ENCODE peak calls at places on chromosomes 3 and 15, in nine cellular contexts. B is left ventricle myocardium inferior, K is IMR-90, R is Caco-2, P is neural crest cell, A is heart right ventricle, N is bronchial epithelial cell, X is A549, M is neural progenitor cell. W is an unnamed sample.

GRCh38 chr3:13894812-13895154 is 14.9 kb upstream of the WNT7A start:
- DNase-seq in B (no peak), K (no peak), R (no peak), P (no peak), A (no peak), N (no peak), X (no peak), M (no peak), W (no peak)

GRCh38 chr15:58433597-58434333 is 2.0 kb downstream of the LIPC start:
- DNase-seq in B (no peak), K (no peak), R (no peak), P (no peak), A (no peak), N (no peak), X (no peak), M (peak; percentile 21), W (no peak)

GRCh38 chr3:186775999-186776398 is 7.4 kb upstream of the EIF4A2 start:
- DNase-seq in B (no peak), K (no peak), R (no peak), P (no peak), A (no peak), N (no peak), X (no peak), M (peak; percentile 20), W (no peak)

GRCh38 chr3:145820175-145820574 is 340.8 kb downstream of the PLOD2 start:
- DNase-seq in B (no peak), K (no peak), R (no peak), P (no peak), A (no peak), N (no peak), X (no peak), M (no peak), W (no peak)

GRCh38 chr3:101725192-101725889 is 927 bp downstream of the CEP97 start:
- DNase-seq in B (peak; percentile 19), K (peak; percentile 5), R (peak; percentile 15), P (no peak), A (peak; percentile 22), N (no peak), X (peak; percentile 8), M (peak; percentile 61), W (peak; percentile 22)

GRCh38 chr15:83206971-83207621 is 527 bp downstream of the HDGFL3 start:
- DNase-seq in B (peak; percentile 40), K (no peak), R (peak; percentile 48), P (peak; percentile 51), A (peak; percentile 51), N (no peak), X (peak; percentile 58), M (peak; percentile 72), W (peak; percentile 46)

GRCh38 chr3:108546249-108546648 is 35.9 kb upstream of the MYH15 start:
- DNase-seq in B (no peak), K (peak; percentile 4), R (no peak), P (no peak), A (no peak), N (no peak), X (no peak), M (no peak), W (peak; percentile 31)

GRCh38 chr3:16084887-16085286 is 89.6 kb upstream of the GALNT15 start:
- DNase-seq in B (no peak), K (peak; percentile 70), R (no peak), P (no peak), A (no peak), N (peak; percentile 20), X (no peak), M (no peak), W (peak; percentile 95)

GRCh38 chr3:151377768-151378385 is 6.7 kb downstream of the P2RY12 start:
- DNase-seq in B (no peak), K (no peak), R (no peak), P (no peak), A (no peak), N (no peak), X (no peak), M (no peak), W (no peak)

GRCh38 chr3:151382671-151383070 is 1.9 kb downstream of the P2RY12 start:
- DNase-seq in B (no peak), K (no peak), R (no peak), P (no peak), A (no peak), N (no peak), X (no peak), M (no peak), W (no peak)

GRCh38 chr3:151383111-151383510 is 1.4 kb downstream of the P2RY12 start:
- DNase-seq in B (no peak), K (no peak), R (no peak), P (no peak), A (no peak), N (no peak), X (no peak), M (no peak), W (no peak)

GRCh38 chr3:151383956-151384355 is 597 bp downstream of the P2RY12 start:
- DNase-seq in B (no peak), K (no peak), R (no peak), P (no peak), A (no peak), N (no peak), X (no peak), M (no peak), W (peak; percentile 14)

GRCh38 chr3:151379083-151379734 is 5.3 kb downstream of the P2RY12 start:
- DNase-seq in B (no peak), K (no peak), R (peak; percentile 50), P (peak; percentile 55), A (peak; percentile 16), N (peak; percentile 26), X (peak; percentile 15), M (peak; percentile 65), W (peak; percentile 26)
- TF ChIP-seq CTCF in B (peak; percentile 52), K (peak; percentile 50), R (peak; percentile 85), P (peak; percentile 74), A (peak; percentile 52), N (peak; percentile 68), X (peak; percentile 56), M (peak; percentile 85), W (peak; percentile 79)

DNA sequence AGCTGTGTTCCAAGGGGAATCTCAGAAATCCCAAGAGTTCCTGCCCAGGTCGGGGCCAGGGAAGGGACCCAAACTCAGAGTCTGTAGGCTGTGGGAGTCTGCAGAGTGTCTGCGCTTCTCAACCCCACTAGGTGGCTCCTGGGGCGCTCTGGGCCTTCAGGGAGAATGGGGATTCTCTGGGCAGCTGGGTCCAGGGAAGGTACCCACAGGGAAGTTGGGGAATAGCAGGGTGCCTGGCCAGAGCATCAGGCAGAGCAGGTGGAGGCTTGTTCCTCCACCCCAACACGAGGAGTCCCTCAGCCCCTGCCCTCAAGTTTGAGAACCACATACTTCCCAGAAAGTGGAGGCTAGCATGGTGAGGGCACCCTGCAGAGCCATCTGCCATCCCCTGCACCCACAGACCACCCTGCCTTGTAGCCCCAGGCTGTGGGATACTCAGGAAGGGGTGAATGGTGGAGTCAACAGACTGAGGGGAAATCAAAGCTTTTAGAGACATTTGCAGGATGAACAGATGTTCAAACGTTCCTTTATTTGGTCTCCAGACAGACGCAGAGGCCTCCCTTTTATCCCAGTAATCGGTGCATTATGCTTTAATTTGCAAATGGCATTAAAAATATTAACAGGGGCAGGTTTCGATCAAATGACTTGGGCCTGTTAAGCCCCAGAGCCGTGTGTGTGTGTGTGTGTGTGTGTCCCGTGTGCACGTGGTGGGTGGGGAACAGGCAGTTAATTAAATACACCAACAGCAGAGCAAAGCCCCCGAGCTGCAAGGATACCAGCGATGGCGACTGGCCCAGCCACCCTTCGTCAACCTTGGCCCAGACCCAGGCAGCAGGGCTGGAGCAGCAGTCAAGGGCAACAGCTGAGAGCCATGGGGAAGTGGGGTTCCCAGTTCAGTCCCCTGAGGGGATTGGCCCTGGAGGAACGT is 57.7 kb downstream of the DNAJB8 start:
- DNase-seq in B (peak; percentile 43), K (no peak), R (peak; percentile 26), P (no peak), A (peak; percentile 48), N (no peak), X (no peak), M (no peak), W (no peak)
- TF ChIP-seq CTCF in B (no peak), K (peak; percentile 3), R (peak; percentile 39), P (no peak), A (no peak), N (no peak), X (no peak), M (peak; percentile 33), W (no peak)

GRCh38 chr3:11776346-11776745 is 70.3 kb downstream of the TAMM41 start:
- DNase-seq in B (no peak), K (no peak), R (no peak), P (no peak), A (no peak), N (peak; percentile 40), X (no peak), M (no peak), W (no peak)

GRCh38 chr3:11775493-11775892 is 71.2 kb downstream of the TAMM41 start:
- DNase-seq in B (no peak), K (no peak), R (no peak), P (no peak), A (no peak), N (no peak), X (no peak), M (no peak), W (no peak)

GRCh38 chr3:11778248-11778647 is 68.4 kb downstream of the TAMM41 start:
- DNase-seq in B (no peak), K (no peak), R (no peak), P (no peak), A (no peak), N (no peak), X (no peak), M (no peak), W (no peak)

GRCh38 chr3:11770477-11771381 is 76.0 kb downstream of the TAMM41 start:
- DNase-seq in B (peak; percentile 29), K (peak; percentile 87), R (peak; percentile 89), P (peak; percentile 29), A (no peak), N (peak; percentile 99), X (peak; percentile 51), M (peak; percentile 85), W (peak; percentile 90)

DNA sequence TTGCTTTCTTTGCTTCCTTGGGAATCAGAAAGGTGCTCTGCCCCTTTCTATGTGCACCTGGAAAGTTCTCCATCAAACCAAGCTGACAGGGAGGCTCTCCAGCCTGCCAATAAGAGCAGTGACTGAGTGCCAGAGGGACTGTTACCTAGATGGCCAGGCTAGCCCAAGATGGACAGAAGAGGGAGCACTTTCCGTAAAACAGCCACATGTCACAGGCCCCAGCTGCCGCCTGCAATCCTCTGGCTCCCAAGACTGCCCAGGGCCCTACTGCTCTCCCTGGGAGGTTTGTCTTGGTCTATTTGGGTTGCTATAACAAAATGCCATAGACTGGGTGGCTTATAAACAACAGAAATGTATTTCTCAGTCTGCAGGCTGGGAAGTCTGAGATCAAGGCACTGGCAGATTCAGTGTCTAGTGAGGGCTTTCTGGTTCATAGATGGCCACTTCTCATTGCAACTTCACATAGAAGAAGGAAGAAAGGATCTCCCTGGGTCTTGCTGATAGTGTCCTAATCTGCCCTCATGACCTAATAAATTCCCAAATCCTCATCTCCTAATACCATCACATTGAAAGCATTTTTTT is 72.3 kb downstream of the TAMM41 start:
- DNase-seq in B (no peak), K (peak; percentile 45), R (peak; percentile 65), P (peak; percentile 28), A (no peak), N (peak; percentile 70), X (peak; percentile 74), M (peak; percentile 79), W (peak; percentile 61)
- TF ChIP-seq CTCF in B (peak; percentile 47), K (peak; percentile 50), R (peak; percentile 65), P (peak; percentile 65), A (peak; percentile 41), N (peak; percentile 78), X (peak; percentile 36), M (peak; percentile 74), W (peak; percentile 61)

DNA sequence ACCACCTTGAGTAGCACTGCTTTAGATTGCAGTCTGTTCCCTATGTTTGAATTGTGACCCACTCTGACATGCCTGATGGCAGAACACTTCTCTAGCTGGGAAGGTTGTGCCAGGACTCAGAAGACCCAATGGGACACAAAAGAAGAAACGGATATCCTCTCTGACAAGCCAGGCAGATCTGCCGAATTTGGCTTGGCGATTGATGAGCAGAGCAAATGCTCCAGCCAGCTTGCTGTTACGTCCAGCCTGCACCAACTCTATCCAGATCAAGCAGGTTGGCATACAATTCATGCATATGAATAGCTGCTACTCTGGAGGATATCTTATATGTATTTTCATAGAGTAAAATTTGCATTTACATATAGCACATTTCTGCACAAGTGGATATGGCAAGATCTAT is 102.9 kb downstream of the PEX5L start:
- DNase-seq in B (no peak), K (no peak), R (no peak), P (no peak), A (no peak), N (no peak), X (no peak), M (no peak), W (no peak)
- TF ChIP-seq CTCF in B (no peak), K (no peak), R (no peak), P (no peak), A (no peak), N (no peak), X (no peak), M (no peak), W (no peak)

W was measured in cardiac fibroblast.